ENCODE peak calls at places on chromosomes 5 and 9, in nine cellular contexts. G, Q, J, R, X, O, D, Y and V are unnamed samples.

GRCh38 chr5:157468293-157468965 is 8.4 kb downstream of the NIPAL4 start:
- DNase-seq in X (no peak), J (no peak), R (no peak), O (no peak), D (no peak), Y (no peak), G (no peak), Q (no peak), V (no peak)

GRCh38 chr5:7053528-7054209 is 340.4 kb downstream of the TENT4A start:
- DNase-seq in D (no peak), Q (no peak), R (no peak), O (no peak), Y (no peak), G (no peak), X (no peak), J (no peak), V (no peak)

GRCh38 chr5:14676320-14676719 is 11.8 kb downstream of the OTULIN start:
- DNase-seq in J (peak), G (peak), Q (peak), D (no peak), Y (no peak), R (no peak), X (no peak), O (no peak), V (no peak)

GRCh38 chr9:119698535-119698934 is 329.3 kb upstream of the BRINP1 start:
- DNase-seq in O (no peak), R (no peak), Y (no peak), X (no peak), D (no peak), Q (no peak), G (no peak), J (no peak), V (no peak)

GRCh38 chr5:54985301-54986268 is at the start of gene ESM1:
- DNase-seq in Y (no peak), R (no peak), G (no peak), D (no peak), O (no peak), Q (no peak), J (peak), X (no peak), V (peak)

GRCh38 chr9:137534256-137535119 is 15.7 kb downstream of the PNPLA7 start:
- DNase-seq in Q (no peak), O (no peak), R (no peak), J (peak), Y (peak), G (peak), D (peak), X (no peak), V (no peak)

GRCh38 chr9:87950765-87951488 is 23.4 kb downstream of the CDK20 start:
- DNase-seq in Q (no peak), D (peak), X (no peak), R (no peak), G (no peak), Y (no peak), J (peak), O (no peak), V (no peak)

GRCh38 chr9:78592866-78593265 is 295.9 kb downstream of the PSAT1 start:
- DNase-seq in G (no peak), Q (no peak), J (no peak), R (no peak), O (no peak), Y (no peak), D (no peak), X (no peak), V (peak)

GRCh38 chr5:141529002-141529401 is 40.1 kb downstream of the PCDHGC5 start:
- DNase-seq in X (no peak), D (no peak), Q (no peak), G (no peak), Y (no peak), O (peak), R (no peak), J (no peak), V (no peak)

GRCh38 chr5:132363431-132364112 is 5.9 kb upstream of the SLC22A5 start:
- DNase-seq in D (peak), R (no peak), Y (peak), G (peak), Q (no peak), J (peak), O (no peak), X (no peak), V (peak)

GRCh38 chr5:5884593-5884992 is 462.1 kb downstream of the ICE1 start:
- DNase-seq in X (no peak), J (no peak), D (no peak), G (no peak), Y (no peak), R (no peak), O (no peak), Q (no peak), V (no peak)

GRCh38 chr5:108536321-108536720 is 154.4 kb upstream of the FBXL17 start:
- DNase-seq in G (no peak), O (no peak), R (no peak), Q (no peak), Y (no peak), J (no peak), X (no peak), D (no peak), V (no peak)

GRCh38 chr5:133938932-133939331 is 29.5 kb downstream of the C5orf15 start:
- DNase-seq in J (no peak), G (no peak), D (no peak), X (peak), Q (no peak), R (no peak), O (no peak), Y (no peak), V (no peak)

GRCh38 chr9:90032296-90033029 is 427.7 kb downstream of the GADD45G start:
- DNase-seq in X (peak), J (no peak), D (no peak), Q (no peak), Y (no peak), O (no peak), G (no peak), R (no peak), V (no peak)

GRCh38 chr5:68932830-68933434 is 160.9 kb upstream of the SLC30A5 start:
- DNase-seq in G (no peak), Y (no peak), R (no peak), O (no peak), X (no peak), J (no peak), D (peak), Q (no peak), V (no peak)

GRCh38 chr9:72462340-72462739 is 59.1 kb upstream of the TMC1 start:
- DNase-seq in G (no peak), D (peak), X (no peak), J (no peak), Q (no peak), Y (no peak), O (no peak), R (no peak), V (no peak)

GRCh38 chr5:110288766-110289165 is 437.7 kb downstream of the TMEM232 start:
- DNase-seq in Y (peak), J (no peak), D (no peak), R (no peak), Q (no peak), G (no peak), X (no peak), O (no peak), V (peak)

GRCh38 chr9:107548298-107549142 is 59.0 kb upstream of the KLF4 start:
- DNase-seq in D (peak), X (no peak), J (peak), Q (no peak), G (peak), R (no peak), O (no peak), Y (peak), V (peak)

DNA sequence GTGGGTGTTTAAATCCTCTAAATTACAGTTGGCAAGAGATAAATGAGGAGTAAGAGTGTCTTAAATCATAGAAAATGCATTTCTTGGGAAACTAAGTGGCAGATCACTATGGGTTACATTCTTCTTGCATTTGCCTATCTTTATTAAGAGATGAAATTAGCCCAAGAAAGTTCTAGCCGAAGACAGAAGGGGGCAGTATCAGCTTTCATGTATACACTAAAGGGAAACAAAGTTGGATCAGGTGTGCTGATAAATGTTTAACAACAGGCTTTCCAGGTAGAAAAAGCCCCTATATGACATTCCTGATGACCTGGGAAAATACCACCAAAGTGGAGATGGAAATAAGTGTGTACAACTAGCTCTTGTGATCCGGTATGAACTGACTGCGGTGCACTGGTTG is 81.9 kb upstream of the TLR4 start:
- DNase-seq in D (no peak), O (no peak), J (no peak), Q (no peak), G (no peak), Y (no peak), X (no peak), R (no peak), V (no peak)
- TF ChIP-seq CTCF in D (no peak), O (no peak), J (peak), Q (no peak), G (no peak), Y (no peak), X (no peak), R (peak), V (peak)

GRCh38 chr9:3441197-3441816 is 84.5 kb downstream of the RFX3 start:
- DNase-seq in Y (peak), J (peak), D (peak), Q (peak), R (no peak), X (no peak), O (no peak), G (peak), V (peak)
- TF ChIP-seq CTCF in Y (peak), J (peak), D (peak), Q (peak), R (peak), X (no peak), O (peak), G (peak), V (peak)

GRCh38 chr9:76419782-76420380 is 25.7 kb upstream of the RFK start:
- DNase-seq in X (no peak), J (peak), Y (no peak), G (peak), O (no peak), Q (no peak), D (peak), R (no peak), V (no peak)
- TF ChIP-seq CTCF in X (no peak), J (peak), Y (peak), G (peak), O (peak), Q (peak), D (peak), R (peak), V (peak)

GRCh38 chr5:41433552-41434181 is 76.7 kb downstream of the PLCXD3 start:
- DNase-seq in R (no peak), O (no peak), G (no peak), Y (no peak), D (no peak), Q (no peak), J (no peak), X (no peak), V (no peak)
- TF ChIP-seq CTCF in R (peak), O (peak), G (peak), Y (peak), D (peak), Q (no peak), J (peak), X (no peak), V (peak)

DNA sequence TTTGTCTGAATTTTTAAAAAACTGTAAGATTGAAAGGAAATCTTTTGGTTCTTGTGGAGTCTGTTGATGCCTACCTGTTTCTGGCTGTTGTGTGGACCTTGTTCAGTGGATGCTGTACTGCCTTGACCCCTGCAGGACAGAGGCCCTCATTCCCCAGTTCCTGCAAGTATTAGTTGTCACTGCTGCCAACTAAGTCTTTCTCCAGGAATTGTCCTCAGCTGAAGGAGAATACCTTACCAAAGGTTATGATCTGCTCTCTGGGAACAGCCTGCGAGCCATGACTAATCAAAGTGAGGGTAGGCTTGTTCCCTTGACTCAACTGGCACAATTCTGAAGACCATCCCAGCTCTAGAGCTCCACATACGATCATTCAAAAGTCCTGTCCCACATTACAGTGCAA is 145.3 kb upstream of the FST start:
- DNase-seq in O (no peak), G (no peak), D (peak), X (no peak), Y (no peak), R (no peak), J (no peak), Q (no peak), V (no peak)
- TF ChIP-seq CTCF in O (no peak), G (no peak), D (no peak), X (no peak), Y (peak), R (no peak), J (no peak), Q (no peak), V (peak)

GRCh38 chr9:14322211-14323082 is 8.5 kb upstream of the NFIB start:
- DNase-seq in R (peak), O (peak), Q (peak), J (peak), Y (peak), X (peak), D (peak), G (peak), V (no peak)
- TF ChIP-seq CTCF in R (peak), O (peak), Q (peak), J (peak), Y (peak), X (no peak), D (peak), G (peak), V (peak)

GRCh38 chr9:929719-930118 is 46.7 kb upstream of the DMRT3 start:
- DNase-seq in O (no peak), R (no peak), J (no peak), X (no peak), D (no peak), G (no peak), Y (no peak), Q (no peak), V (no peak)

GRCh38 chr9:922731-923130 is 53.7 kb upstream of the DMRT3 start:
- DNase-seq in X (no peak), R (no peak), O (no peak), Q (no peak), G (no peak), J (no peak), Y (no peak), D (no peak), V (no peak)

GRCh38 chr9:933356-933755 is 43.1 kb upstream of the DMRT3 start:
- DNase-seq in X (no peak), J (no peak), G (no peak), Y (no peak), O (no peak), Q (no peak), R (no peak), D (no peak), V (no peak)

GRCh38 chr9:926976-927375 is 49.5 kb upstream of the DMRT3 start:
- DNase-seq in Q (no peak), O (no peak), Y (no peak), J (no peak), G (no peak), R (no peak), X (no peak), D (no peak), V (no peak)

GRCh38 chr9:928363-929042 is 48.0 kb upstream of the DMRT3 start:
- DNase-seq in G (no peak), J (peak), D (peak), O (no peak), Y (no peak), Q (no peak), X (no peak), R (no peak), V (no peak)
- TF ChIP-seq CTCF in G (peak), J (peak), D (peak), O (peak), Y (peak), Q (no peak), X (no peak), R (peak), V (peak)